ENCODE peak calls at places on chromosome 17, in ten cellular contexts. J, O, R, A, I, T, K, B, D and U are unnamed samples.
A peak's percentile ranks its signal among the peaks of the same experiment; 100 is the strongest.

GRCh38 chr17:48241131-48241591 is 133.6 kb downstream of the SNX11 start:
- DNase-seq in J (no peak), O (no peak), R (no peak), A (peak; percentile 22), I (peak; percentile 32), T (no peak), K (no peak), B (peak; percentile 49), D (peak; percentile 75), U (peak; percentile 22)

GRCh38 chr17:82930924-82931695 is 91.3 kb upstream of the ZNF750 start:
- DNase-seq in J (no peak), O (no peak), R (peak; percentile 11), A (peak; percentile 4), I (no peak), T (no peak), K (peak; percentile 41), B (no peak), D (no peak), U (no peak)

GRCh38 chr17:1709971-1710806 is at the start of gene TLCD2:
- DNase-seq in J (no peak), O (no peak), R (no peak), A (peak; percentile 85), I (peak; percentile 80), T (no peak), K (peak; percentile 84), B (no peak), D (peak; percentile 74), U (peak; percentile 80)

GRCh38 chr17:49976828-49977202 is 7.8 kb downstream of the DLX4 start:
- DNase-seq in J (no peak), O (no peak), R (no peak), A (no peak), I (no peak), T (no peak), K (no peak), B (no peak), D (no peak), U (no peak)

GRCh38 chr17:55383771-55384679 is 37.6 kb downstream of the MMD start:
- DNase-seq in J (no peak), O (no peak), R (no peak), A (no peak), I (no peak), T (no peak), K (no peak), B (no peak), D (no peak), U (no peak)

GRCh38 chr17:17494499-17495447 is 1.4 kb downstream of the RASD1 start:
- DNase-seq in J (no peak), O (no peak), R (no peak), A (peak; percentile 72), I (no peak), T (no peak), K (peak; percentile 74), B (no peak), D (no peak), U (no peak)

GRCh38 chr17:79811888-79812205 is 15.0 kb upstream of the CBX8 start:
- DNase-seq in J (no peak), O (no peak), R (no peak), A (no peak), I (no peak), T (no peak), K (no peak), B (no peak), D (no peak), U (no peak)

GRCh38 chr17:18966831-18967624 is 15.1 kb downstream of the SLC5A10 start:
- DNase-seq in J (no peak), O (no peak), R (no peak), A (no peak), I (peak; percentile 53), T (no peak), K (no peak), B (no peak), D (no peak), U (peak; percentile 82)

GRCh38 chr17:36460265-36460937 is 26.1 kb upstream of the ZNHIT3 start:
- DNase-seq in J (no peak), O (no peak), R (no peak), A (no peak), I (no peak), T (no peak), K (no peak), B (no peak), D (no peak), U (no peak)

GRCh38 chr17:79982986-79983385 is 52.7 kb downstream of the TBC1D16 start:
- DNase-seq in J (no peak), O (no peak), R (no peak), A (no peak), I (no peak), T (no peak), K (peak; percentile 41), B (no peak), D (no peak), U (no peak)

GRCh38 chr17:30095507-30096244 is 20.9 kb upstream of the NSRP1 start:
- DNase-seq in J (no peak), O (no peak), R (no peak), A (no peak), I (peak; percentile 33), T (no peak), K (no peak), B (no peak), D (peak; percentile 63), U (peak; percentile 52)

GRCh38 chr17:951388-952132 is 28.0 kb downstream of the NXN start:
- DNase-seq in J (no peak), O (no peak), R (no peak), A (peak; percentile 40), I (peak; percentile 88), T (no peak), K (no peak), B (no peak), D (peak; percentile 86), U (peak; percentile 99)

GRCh38 chr17:2926019-2926650 is 129.9 kb downstream of the RAP1GAP2 start:
- DNase-seq in J (no peak), O (no peak), R (no peak), A (no peak), I (peak; percentile 68), T (no peak), K (no peak), B (no peak), D (no peak), U (no peak)

GRCh38 chr17:82791532-82791931 is 39.7 kb downstream of the TBCD start:
- DNase-seq in J (no peak), O (no peak), R (no peak), A (no peak), I (no peak), T (no peak), K (no peak), B (no peak), D (peak; percentile 86), U (no peak)

GRCh38 chr17:77064608-77065007 is 76.2 kb upstream of the SEC14L1 start:
- DNase-seq in J (no peak), O (no peak), R (no peak), A (no peak), I (no peak), T (no peak), K (no peak), B (no peak), D (no peak), U (no peak)

GRCh38 chr17:50763716-50764450 is 3.4 kb downstream of the ANKRD40CL start:
- DNase-seq in J (no peak), O (no peak), R (no peak), A (no peak), I (no peak), T (no peak), K (no peak), B (no peak), D (no peak), U (no peak)

GRCh38 chr17:50043290-50044148 is 12.4 kb upstream of the ITGA3 start:
- DNase-seq in J (no peak), O (no peak), R (no peak), A (peak; percentile 49), I (peak; percentile 49), T (no peak), K (no peak), B (no peak), D (no peak), U (no peak)

GRCh38 chr17:81385320-81386111 is 9.7 kb upstream of the BAHCC1 start:
- DNase-seq in J (peak; percentile 94), O (no peak), R (no peak), A (no peak), I (no peak), T (no peak), K (no peak), B (no peak), D (no peak), U (no peak)

GRCh38 chr17:67221062-67221998 is 23.7 kb downstream of the HELZ start:
- DNase-seq in J (no peak), O (no peak), R (no peak), A (no peak), I (no peak), T (no peak), K (no peak), B (peak; percentile 54), D (peak; percentile 47), U (peak; percentile 41)

GRCh38 chr17:22145605-22146178 is 453.4 kb downstream of the KCNJ18 start:
- DNase-seq in J (no peak), O (no peak), R (no peak), A (no peak), I (no peak), T (no peak), K (no peak), B (no peak), D (no peak), U (no peak)

GRCh38 chr17:38980455-38981217 is 13.4 kb upstream of the FBXO47 start:
- DNase-seq in J (no peak), O (no peak), R (no peak), A (no peak), I (no peak), T (no peak), K (no peak), B (no peak), D (no peak), U (no peak)

GRCh38 chr17:49577651-49577935 is 1.9 kb downstream of the NXPH3 start:
- DNase-seq in J (no peak), O (no peak), R (no peak), A (no peak), I (no peak), T (no peak), K (no peak), B (no peak), D (no peak), U (no peak)

GRCh38 chr17:65674246-65675045 is 113.0 kb upstream of the AXIN2 start:
- DNase-seq in J (no peak), O (no peak), R (no peak), A (no peak), I (no peak), T (no peak), K (no peak), B (no peak), D (no peak), U (no peak)

GRCh38 chr17:37273419-37274051 is 102.2 kb upstream of the C17orf78 start:
- DNase-seq in J (no peak), O (no peak), R (no peak), A (no peak), I (no peak), T (no peak), K (no peak), B (no peak), D (no peak), U (peak; percentile 59)

GRCh38 chr17:60817187-60817586 is 139.5 kb downstream of the BCAS3 start:
- DNase-seq in J (no peak), O (no peak), R (no peak), A (no peak), I (no peak), T (no peak), K (no peak), B (no peak), D (no peak), U (no peak)

GRCh38 chr17:69492410-69493071 is 78.0 kb downstream of the MAP2K6 start:
- DNase-seq in J (no peak), O (no peak), R (no peak), A (no peak), I (peak; percentile 7), T (no peak), K (no peak), B (no peak), D (peak; percentile 40), U (peak; percentile 48)

GRCh38 chr17:61379457-61380216 is 20.0 kb upstream of the TBX2 start:
- DNase-seq in J (no peak), O (no peak), R (no peak), A (no peak), I (no peak), T (no peak), K (peak; percentile 31), B (no peak), D (no peak), U (no peak)

GRCh38 chr17:68248199-68248825 is 469 bp downstream of the AMZ2 start:
- DNase-seq in J (no peak), O (no peak), R (no peak), A (no peak), I (no peak), T (no peak), K (no peak), B (no peak), D (peak; percentile 25), U (no peak)